ENCODE peak calls at places on chromosomes 3 and 15, in four cellular contexts. One of them, this sample, is unnamed.

GRCh38 chr15:69156726-69157381 is 3.6 kb upstream of the GLCE start:
- DNase-seq in right lobe of liver: no peak
- DNase-seq in sigmoid colon: no peak
- DNase-seq in adrenal gland: no peak
- DNase-seq in this sample: no peak

GRCh38 chr15:62063851-62064635 is 2.7 kb upstream of the C2CD4A start:
- DNase-seq in sigmoid colon: no peak
- DNase-seq in right lobe of liver: no peak
- DNase-seq in adrenal gland: no peak
- DNase-seq in this sample: no peak

GRCh38 chr3:66552846-66553245 is 52.0 kb upstream of the LRIG1 start:
- DNase-seq in adrenal gland: no peak
- DNase-seq in sigmoid colon: no peak
- DNase-seq in right lobe of liver: no peak
- DNase-seq in this sample: no peak

GRCh38 chr3:140922634-140923033 is 19.0 kb upstream of the SLC25A36 start:
- DNase-seq in sigmoid colon: no peak
- DNase-seq in adrenal gland: no peak
- DNase-seq in right lobe of liver: no peak
- DNase-seq in this sample: no peak

GRCh38 chr3:150956376-150956775 is 16.2 kb downstream of the CLRN1 start:
- DNase-seq in adrenal gland: peak; percentile 61
- DNase-seq in right lobe of liver: no peak
- DNase-seq in sigmoid colon: no peak
- DNase-seq in this sample: no peak

GRCh38 chr15:52509500-52510244 is 19.0 kb downstream of the MYO5A start:
- DNase-seq in sigmoid colon: no peak
- DNase-seq in adrenal gland: no peak
- DNase-seq in right lobe of liver: no peak
- DNase-seq in this sample: no peak

GRCh38 chr15:47961401-47962090 is 159.2 kb upstream of the SLC24A5 start:
- DNase-seq in sigmoid colon: no peak
- DNase-seq in right lobe of liver: no peak
- DNase-seq in adrenal gland: no peak
- DNase-seq in this sample: no peak

GRCh38 chr3:127264292-127264691 is 23.6 kb downstream of the PRR20G start:
- DNase-seq in adrenal gland: no peak
- DNase-seq in right lobe of liver: no peak
- DNase-seq in sigmoid colon: no peak
- DNase-seq in this sample: peak; percentile 89

GRCh38 chr3:67083277-67083676 is 85.2 kb downstream of the KBTBD8 start:
- DNase-seq in right lobe of liver: no peak
- DNase-seq in adrenal gland: no peak
- DNase-seq in sigmoid colon: no peak
- DNase-seq in this sample: no peak

GRCh38 chr3:73674280-73674679 is 49.5 kb upstream of the PDZRN3 start:
- DNase-seq in sigmoid colon: no peak
- DNase-seq in adrenal gland: no peak
- DNase-seq in right lobe of liver: no peak
- DNase-seq in this sample: no peak

GRCh38 chr3:150901793-150902192 is 3.4 kb downstream of the MINDY4B start:
- DNase-seq in right lobe of liver: no peak
- DNase-seq in adrenal gland: no peak
- DNase-seq in sigmoid colon: no peak
- DNase-seq in this sample: no peak

GRCh38 chr15:84880822-84881519 is 3.5 kb upstream of the SLC28A1 start:
- DNase-seq in sigmoid colon: peak; percentile 34
- DNase-seq in right lobe of liver: no peak
- DNase-seq in adrenal gland: no peak
- DNase-seq in this sample: no peak

GRCh38 chr15:40281057-40281850 is 1.6 kb downstream of the ANKRD63 start:
- DNase-seq in sigmoid colon: no peak
- DNase-seq in right lobe of liver: no peak
- DNase-seq in adrenal gland: no peak
- DNase-seq in this sample: no peak

GRCh38 chr3:189186093-189186492 is 14.3 kb downstream of the TPRG1 start:
- DNase-seq in right lobe of liver: no peak
- DNase-seq in sigmoid colon: no peak
- DNase-seq in adrenal gland: peak; percentile 72
- DNase-seq in this sample: no peak
- TF ChIP-seq POLR2A in right lobe of liver: no peak
- TF ChIP-seq POLR2A in sigmoid colon: no peak
- TF ChIP-seq POLR2A in adrenal gland: no peak
- TF ChIP-seq POLR2A in this sample: no peak

GRCh38 chr3:142931222-142931621 is 32.3 kb downstream of the PAQR9 start:
- DNase-seq in right lobe of liver: no peak
- DNase-seq in adrenal gland: no peak
- DNase-seq in sigmoid colon: no peak
- DNase-seq in this sample: peak; percentile 89
- TF ChIP-seq CTCF in right lobe of liver: no peak
- TF ChIP-seq CTCF in adrenal gland: no peak
- TF ChIP-seq CTCF in sigmoid colon: no peak
- TF ChIP-seq CTCF in this sample: no peak

GRCh38 chr3:179451335-179452165 is at the start of gene GNB4:
- DNase-seq in right lobe of liver: peak; percentile 84
- DNase-seq in adrenal gland: peak; percentile 82
- DNase-seq in sigmoid colon: peak; percentile 88
- DNase-seq in this sample: peak; percentile 93

GRCh38 chr3:179450901-179451334 is 352 bp downstream of the GNB4 start:
- DNase-seq in sigmoid colon: peak; percentile 65
- DNase-seq in adrenal gland: no peak
- DNase-seq in right lobe of liver: peak; percentile 61
- DNase-seq in this sample: no peak

GRCh38 chr3:179450321-179450720 is 949 bp downstream of the GNB4 start:
- DNase-seq in adrenal gland: no peak
- DNase-seq in sigmoid colon: no peak
- DNase-seq in right lobe of liver: no peak
- DNase-seq in this sample: no peak

GRCh38 chr3:179447251-179447650 is 4.0 kb downstream of the GNB4 start:
- DNase-seq in adrenal gland: no peak
- DNase-seq in right lobe of liver: no peak
- DNase-seq in sigmoid colon: no peak
- DNase-seq in this sample: no peak

DNA sequence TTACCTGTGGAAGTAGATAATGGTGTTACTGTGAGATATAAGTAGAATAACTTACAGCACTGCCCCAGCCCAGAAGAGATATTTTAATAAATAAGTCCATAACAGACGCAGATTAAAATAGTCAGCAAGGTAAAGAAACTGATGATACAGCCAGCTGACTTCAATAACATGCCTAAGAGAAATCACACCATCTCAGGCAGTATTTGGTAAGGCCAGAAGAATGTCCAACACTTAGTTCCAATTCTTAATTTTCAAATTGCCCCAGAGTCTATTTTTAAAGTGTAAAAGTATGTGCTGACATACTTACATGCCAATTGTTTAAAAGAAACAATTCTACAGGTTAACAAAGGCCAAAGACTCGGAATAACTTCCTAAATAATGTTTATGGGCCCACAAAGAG is 1.6 kb downstream of the GNB4 start:
- DNase-seq in right lobe of liver: no peak
- DNase-seq in sigmoid colon: no peak
- DNase-seq in adrenal gland: no peak
- DNase-seq in this sample: no peak
- H3K4me3 ChIP-seq in right lobe of liver: peak overlapping the region; percentile 57
- H3K4me3 ChIP-seq in sigmoid colon: peak overlapping the region; percentile 73
- H3K4me3 ChIP-seq in adrenal gland: no peak overlapping the region
- H3K4me3 ChIP-seq in this sample: peak overlapping the region; percentile 90

GRCh38 chr3:195911946-195912270 is 3.6 kb upstream of the TNK2 start:
- DNase-seq in sigmoid colon: peak; percentile 42
- DNase-seq in right lobe of liver: peak; percentile 27
- DNase-seq in adrenal gland: no peak
- DNase-seq in this sample: no peak
- TF ChIP-seq POLR2A in sigmoid colon: no peak
- TF ChIP-seq POLR2A in right lobe of liver: no peak
- TF ChIP-seq POLR2A in adrenal gland: no peak
- TF ChIP-seq POLR2A in this sample: no peak

DNA sequence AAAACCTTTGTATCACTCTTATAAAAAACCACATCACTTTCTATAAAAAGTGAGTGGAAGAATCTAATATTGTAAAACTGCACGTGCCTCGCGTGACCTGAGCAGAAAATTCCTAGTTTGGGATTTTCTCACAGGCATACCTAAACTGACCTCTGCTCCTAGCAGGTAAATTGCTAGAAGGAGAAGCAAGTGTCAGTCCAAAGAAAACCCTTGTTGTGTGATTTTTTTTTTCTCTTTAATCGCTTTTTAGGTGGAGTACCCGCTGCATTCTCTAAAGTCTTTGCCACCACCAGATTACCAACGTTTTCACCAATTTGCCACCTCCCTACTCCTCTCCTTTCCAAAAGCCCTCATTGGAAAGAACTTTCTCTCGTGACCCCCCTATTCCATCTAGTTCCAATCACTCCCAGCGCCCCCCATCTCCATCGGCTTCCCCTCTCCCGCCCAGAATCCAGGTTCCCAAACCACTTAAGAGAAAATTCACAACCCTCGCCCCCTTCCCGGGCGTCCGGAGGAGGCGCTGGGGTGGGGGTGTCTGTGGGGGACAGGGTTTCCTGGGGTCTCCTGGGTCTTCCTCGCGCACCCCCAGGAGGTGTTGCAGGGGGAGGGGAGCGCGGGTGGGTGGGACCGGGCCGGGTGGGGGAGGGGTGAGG is 401 bp upstream of the UBE2E1 start:
- DNase-seq in right lobe of liver: no peak
- DNase-seq in sigmoid colon: peak; percentile 67
- DNase-seq in adrenal gland: no peak
- DNase-seq in this sample: no peak
- TF ChIP-seq CTCF in right lobe of liver: no peak
- TF ChIP-seq CTCF in sigmoid colon: no peak
- TF ChIP-seq CTCF in adrenal gland: no peak
- TF ChIP-seq CTCF in this sample: peak; percentile 10

DNA sequence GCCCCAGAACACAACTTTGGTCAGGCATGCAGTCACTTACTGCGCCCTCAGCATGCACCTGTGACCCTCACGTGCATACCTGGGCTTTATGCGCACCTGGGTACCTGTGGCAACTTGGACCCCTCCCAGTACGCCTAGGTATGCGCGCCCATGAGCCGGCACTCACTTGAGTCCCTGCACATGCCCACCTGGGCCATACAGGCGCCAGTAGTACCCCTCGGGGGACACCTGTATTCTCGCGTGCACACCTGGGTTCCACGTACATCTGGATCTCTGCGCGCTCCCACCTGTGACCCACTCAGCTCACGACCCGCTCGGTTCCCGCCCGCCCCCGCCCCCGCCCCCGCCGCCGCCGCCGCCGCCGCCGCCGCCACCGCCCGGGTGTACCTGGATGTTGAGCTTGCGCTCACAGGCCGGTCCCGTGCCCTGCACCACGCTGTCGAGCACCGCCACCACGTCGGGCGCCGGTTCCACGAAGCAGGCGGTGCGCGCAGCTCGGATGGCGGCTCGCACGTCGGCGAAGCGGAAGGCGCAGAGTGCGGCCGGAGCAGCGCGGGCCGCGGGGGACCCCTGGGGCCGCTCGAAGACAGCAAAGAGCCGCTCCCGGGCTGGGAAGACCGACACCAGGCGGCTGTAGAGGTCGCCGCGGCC is 1.4 kb downstream of the PLXND1 start:
- DNase-seq in adrenal gland: no peak
- DNase-seq in sigmoid colon: no peak
- DNase-seq in right lobe of liver: no peak
- DNase-seq in this sample: no peak
- H3K4me3 ChIP-seq in adrenal gland: peak overlapping the region; percentile 27
- H3K4me3 ChIP-seq in sigmoid colon: peak overlapping the region; percentile 58
- H3K4me3 ChIP-seq in right lobe of liver: peak overlapping the region; percentile 56
- H3K4me3 ChIP-seq in this sample: peak overlapping the region; percentile 68

GRCh38 chr15:42549782-42550392 is 1.2 kb downstream of the HAUS2 start:
- DNase-seq in sigmoid colon: no peak
- DNase-seq in adrenal gland: no peak
- DNase-seq in right lobe of liver: no peak
- DNase-seq in this sample: no peak

GRCh38 chr15:42544858-42545629 is 3.5 kb downstream of the LRRC57 start:
- DNase-seq in right lobe of liver: no peak
- DNase-seq in sigmoid colon: no peak
- DNase-seq in adrenal gland: no peak
- DNase-seq in this sample: no peak

GRCh38 chr15:42547926-42548257 is 701 bp downstream of the LRRC57 start:
- DNase-seq in adrenal gland: no peak
- DNase-seq in sigmoid colon: no peak
- DNase-seq in right lobe of liver: no peak
- DNase-seq in this sample: no peak

GRCh38 chr15:42548258-42549051 is at the start of the genes HAUS2 and LRRC57:
- DNase-seq in sigmoid colon: peak; percentile 93
- DNase-seq in adrenal gland: peak; percentile 92
- DNase-seq in right lobe of liver: peak; percentile 93
- DNase-seq in this sample: peak; percentile 95

DNA sequence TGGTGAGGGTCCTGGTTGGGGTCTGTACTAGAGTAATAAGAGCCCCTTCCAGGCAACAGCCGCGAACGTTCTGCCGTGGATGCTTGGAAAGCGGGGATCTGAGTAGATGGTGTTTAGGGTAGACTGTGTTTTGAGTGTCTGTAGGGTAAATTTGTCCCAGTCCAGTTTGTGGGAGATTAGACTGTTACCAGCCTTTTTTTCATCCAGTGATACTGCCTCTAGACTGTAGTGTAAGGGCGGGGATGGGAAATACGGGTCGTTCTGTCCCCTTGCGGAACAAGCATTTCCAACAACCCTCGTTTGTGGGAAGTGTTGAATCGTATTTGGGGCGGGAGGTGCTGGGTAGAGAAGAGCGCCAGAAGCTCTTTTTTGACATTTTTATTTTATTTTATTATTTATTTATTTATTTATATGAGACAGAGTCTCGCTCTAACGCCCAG is 434 bp downstream of the HAUS2 start:
- DNase-seq in adrenal gland: no peak
- DNase-seq in right lobe of liver: no peak
- DNase-seq in sigmoid colon: no peak
- DNase-seq in this sample: no peak
- TF ChIP-seq POLR2A in adrenal gland: no peak
- TF ChIP-seq POLR2A in right lobe of liver: no peak
- TF ChIP-seq POLR2A in sigmoid colon: no peak
- TF ChIP-seq POLR2A in this sample: no peak

DNA sequence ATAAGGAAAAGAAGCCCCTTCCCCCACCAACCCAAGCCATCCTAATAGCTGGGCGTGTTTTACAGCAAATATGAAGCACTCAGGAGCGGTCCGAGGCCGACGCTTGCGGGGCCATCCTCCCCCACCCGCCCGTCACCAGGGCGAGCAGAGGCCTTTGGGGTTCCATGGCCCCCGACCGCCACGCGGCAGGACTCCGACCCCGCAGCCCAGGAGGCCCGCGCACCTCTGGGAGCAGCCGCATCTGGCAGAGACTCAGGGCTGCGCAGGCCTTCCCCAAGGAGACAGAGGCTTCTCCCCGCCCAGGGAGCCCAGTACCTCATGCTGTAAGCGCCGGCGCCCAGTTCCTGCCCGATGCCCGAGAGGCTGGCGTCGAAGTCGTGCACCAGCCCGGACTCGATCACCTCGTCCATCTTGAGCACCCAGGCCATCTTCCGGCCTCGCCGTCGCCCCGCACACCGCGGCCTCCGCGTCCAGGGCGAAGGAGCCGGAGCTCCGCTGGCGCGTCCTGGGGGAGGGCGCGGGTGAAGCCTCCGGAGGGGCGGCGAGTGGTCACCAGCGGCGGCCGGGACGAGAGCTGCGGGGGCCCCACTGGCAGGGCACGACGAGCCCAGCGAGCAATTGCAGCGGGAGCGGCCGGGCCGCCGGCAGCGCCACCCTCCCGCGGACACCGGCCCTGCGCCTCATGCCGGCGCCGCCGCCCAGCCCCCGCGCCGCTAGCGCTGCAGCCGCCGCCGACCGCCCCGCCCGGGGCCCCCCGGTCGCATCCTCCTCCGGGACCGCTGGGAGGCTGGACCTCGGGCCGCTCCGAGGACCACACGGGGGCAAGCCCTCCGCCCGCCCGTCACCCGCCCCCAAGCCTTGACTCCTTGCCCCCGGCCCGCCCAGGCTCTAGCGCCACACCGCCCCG is 531 bp downstream of the UBP1 start:
- DNase-seq in adrenal gland: peak; percentile 81
- DNase-seq in right lobe of liver: peak; percentile 78
- DNase-seq in sigmoid colon: peak; percentile 82
- DNase-seq in this sample: no peak
- TF ChIP-seq CTCF in adrenal gland: peak; percentile 32
- TF ChIP-seq CTCF in right lobe of liver: peak; percentile 32
- TF ChIP-seq CTCF in sigmoid colon: peak; percentile 14
- TF ChIP-seq CTCF in this sample: no peak

This sample was measured in esophagus muscularis mucosa.